ENCODE peak calls at places on chromosomes 3 and 15, in six cellular contexts. One of them, this sample, is unnamed.

GRCh38 chr3:48405971-48406370 is 23.9 kb downstream of the PLXNB1 start:
- DNase-seq in NB4: no peak
- DNase-seq in BJ: no peak
- DNase-seq in activated B cell treated with CpG ODN at 0.5 μM for 24 hours: no peak
- DNase-seq in upper lobe of right lung: no peak
- DNase-seq in A549: no peak
- DNase-seq in this sample: no peak

GRCh38 chr3:184260571-184261269 is 633 bp downstream of the CAMK2N2 start:
- DNase-seq in BJ: no peak
- DNase-seq in activated B cell treated with CpG ODN at 0.5 μM for 24 hours: no peak
- DNase-seq in NB4: peak
- DNase-seq in upper lobe of right lung: no peak
- DNase-seq in A549: no peak
- DNase-seq in this sample: no peak

GRCh38 chr15:60128000-60128376 is 123.9 kb downstream of the FOXB1 start:
- DNase-seq in BJ: no peak
- DNase-seq in A549: no peak
- DNase-seq in activated B cell treated with CpG ODN at 0.5 μM for 24 hours: no peak
- DNase-seq in NB4: no peak
- DNase-seq in upper lobe of right lung: no peak
- DNase-seq in this sample: no peak

GRCh38 chr3:52093751-52094525 is 37.6 kb upstream of the DUSP7 start:
- DNase-seq in BJ: no peak
- DNase-seq in activated B cell treated with CpG ODN at 0.5 μM for 24 hours: no peak
- DNase-seq in NB4: no peak
- DNase-seq in A549: no peak
- DNase-seq in upper lobe of right lung: peak
- DNase-seq in this sample: no peak

GRCh38 chr15:48766196-48766595 is 44.7 kb downstream of the CEP152 start:
- DNase-seq in activated B cell treated with CpG ODN at 0.5 μM for 24 hours: no peak
- DNase-seq in BJ: no peak
- DNase-seq in A549: no peak
- DNase-seq in NB4: no peak
- DNase-seq in upper lobe of right lung: no peak
- DNase-seq in this sample: no peak

GRCh38 chr15:64842099-64842940 is 605 bp downstream of the PLEKHO2 start:
- DNase-seq in activated B cell treated with CpG ODN at 0.5 μM for 24 hours: no peak
- DNase-seq in NB4: peak
- DNase-seq in A549: peak
- DNase-seq in BJ: no peak
- DNase-seq in upper lobe of right lung: no peak
- DNase-seq in this sample: no peak

GRCh38 chr3:151156618-151157216 is 46.3 kb downstream of the GPR171 start:
- DNase-seq in A549: peak
- DNase-seq in upper lobe of right lung: no peak
- DNase-seq in activated B cell treated with CpG ODN at 0.5 μM for 24 hours: no peak
- DNase-seq in NB4: peak
- DNase-seq in BJ: no peak
- DNase-seq in this sample: no peak

GRCh38 chr15:30043211-30043655 is 39.5 kb upstream of the GOLGA8J start:
- DNase-seq in BJ: no peak
- DNase-seq in A549: peak
- DNase-seq in upper lobe of right lung: no peak
- DNase-seq in NB4: no peak
- DNase-seq in activated B cell treated with CpG ODN at 0.5 μM for 24 hours: no peak
- DNase-seq in this sample: no peak

GRCh38 chr3:133763797-133764734 is 17.9 kb downstream of the TF start:
- DNase-seq in BJ: no peak
- DNase-seq in NB4: no peak
- DNase-seq in upper lobe of right lung: no peak
- DNase-seq in activated B cell treated with CpG ODN at 0.5 μM for 24 hours: no peak
- DNase-seq in A549: no peak
- DNase-seq in this sample: no peak

GRCh38 chr3:79551997-79552396 is 215.8 kb downstream of the ROBO1 start:
- DNase-seq in NB4: peak
- DNase-seq in activated B cell treated with CpG ODN at 0.5 μM for 24 hours: no peak
- DNase-seq in A549: no peak
- DNase-seq in upper lobe of right lung: no peak
- DNase-seq in BJ: no peak
- DNase-seq in this sample: no peak

GRCh38 chr15:70438776-70439175 is 324.6 kb downstream of the UACA start:
- DNase-seq in upper lobe of right lung: no peak
- DNase-seq in activated B cell treated with CpG ODN at 0.5 μM for 24 hours: no peak
- DNase-seq in BJ: no peak
- DNase-seq in A549: no peak
- DNase-seq in NB4: no peak
- DNase-seq in this sample: no peak

GRCh38 chr3:104080228-104080627 is 1286.5 kb upstream of the ALCAM start:
- DNase-seq in upper lobe of right lung: no peak
- DNase-seq in NB4: no peak
- DNase-seq in A549: no peak
- DNase-seq in BJ: no peak
- DNase-seq in activated B cell treated with CpG ODN at 0.5 μM for 24 hours: no peak
- DNase-seq in this sample: no peak

GRCh38 chr3:94936023-94936580 is 873.2 kb downstream of the NSUN3 start:
- DNase-seq in activated B cell treated with CpG ODN at 0.5 μM for 24 hours: no peak
- DNase-seq in NB4: no peak
- DNase-seq in BJ: no peak
- DNase-seq in A549: no peak
- DNase-seq in upper lobe of right lung: no peak
- DNase-seq in this sample: no peak

GRCh38 chr15:87268675-87269074 is 987.9 kb downstream of the NTRK3 start:
- DNase-seq in A549: no peak
- DNase-seq in activated B cell treated with CpG ODN at 0.5 μM for 24 hours: no peak
- DNase-seq in upper lobe of right lung: no peak
- DNase-seq in NB4: no peak
- DNase-seq in BJ: no peak
- DNase-seq in this sample: no peak

GRCh38 chr15:87263844-87264243 is 992.7 kb downstream of the NTRK3 start:
- DNase-seq in BJ: no peak
- DNase-seq in A549: no peak
- DNase-seq in activated B cell treated with CpG ODN at 0.5 μM for 24 hours: no peak
- DNase-seq in upper lobe of right lung: no peak
- DNase-seq in NB4: no peak
- DNase-seq in this sample: no peak

GRCh38 chr15:87267798-87268197 is 988.7 kb downstream of the NTRK3 start:
- DNase-seq in A549: no peak
- DNase-seq in activated B cell treated with CpG ODN at 0.5 μM for 24 hours: no peak
- DNase-seq in BJ: peak
- DNase-seq in upper lobe of right lung: no peak
- DNase-seq in NB4: no peak
- DNase-seq in this sample: no peak

GRCh38 chr15:87269566-87269965 is 987.0 kb downstream of the NTRK3 start:
- DNase-seq in activated B cell treated with CpG ODN at 0.5 μM for 24 hours: no peak
- DNase-seq in NB4: no peak
- DNase-seq in BJ: no peak
- DNase-seq in upper lobe of right lung: no peak
- DNase-seq in A549: no peak
- DNase-seq in this sample: no peak
- TF ChIP-seq CTCF in activated B cell treated with CpG ODN at 0.5 μM for 24 hours: no peak
- TF ChIP-seq CTCF in NB4: no peak
- TF ChIP-seq CTCF in BJ: no peak
- TF ChIP-seq CTCF in upper lobe of right lung: no peak
- TF ChIP-seq CTCF in A549: no peak
- TF ChIP-seq CTCF in this sample: no peak

GRCh38 chr15:66130496-66131014 is 123.0 kb downstream of the MEGF11 start:
- DNase-seq in upper lobe of right lung: no peak
- DNase-seq in A549: no peak
- DNase-seq in NB4: no peak
- DNase-seq in activated B cell treated with CpG ODN at 0.5 μM for 24 hours: no peak
- DNase-seq in BJ: no peak
- DNase-seq in this sample: no peak
- TF ChIP-seq CTCF in upper lobe of right lung: no peak
- TF ChIP-seq CTCF in A549: no peak
- TF ChIP-seq CTCF in NB4: no peak
- TF ChIP-seq CTCF in activated B cell treated with CpG ODN at 0.5 μM for 24 hours: no peak
- TF ChIP-seq CTCF in BJ: no peak
- TF ChIP-seq CTCF in this sample: no peak

DNA sequence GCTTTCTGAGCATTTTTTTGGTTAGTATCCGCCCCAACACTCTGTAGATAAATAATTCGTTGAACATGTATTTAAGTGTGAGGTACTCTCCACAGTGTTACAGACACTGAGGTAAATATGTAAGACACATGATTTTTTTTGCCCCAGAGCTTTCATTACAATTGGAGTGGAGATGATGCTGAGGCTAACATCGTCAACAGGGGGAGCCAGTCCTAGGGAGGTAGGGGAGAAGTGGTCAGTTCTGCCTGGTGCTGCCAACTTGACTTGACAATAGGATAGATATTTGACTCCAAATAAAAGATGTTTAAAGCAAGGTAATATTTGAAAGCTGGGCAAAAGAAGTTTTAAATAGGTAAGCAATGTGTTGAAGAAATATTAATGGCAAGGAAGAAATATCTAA is 295.7 kb downstream of the UNC13C start:
- DNase-seq in BJ: no peak
- DNase-seq in upper lobe of right lung: no peak
- DNase-seq in activated B cell treated with CpG ODN at 0.5 μM for 24 hours: no peak
- DNase-seq in NB4: peak
- DNase-seq in A549: no peak
- DNase-seq in this sample: no peak
- TF ChIP-seq CTCF in BJ: no peak
- TF ChIP-seq CTCF in upper lobe of right lung: peak
- TF ChIP-seq CTCF in activated B cell treated with CpG ODN at 0.5 μM for 24 hours: no peak
- TF ChIP-seq CTCF in NB4: peak
- TF ChIP-seq CTCF in A549: no peak
- TF ChIP-seq CTCF in this sample: peak

DNA sequence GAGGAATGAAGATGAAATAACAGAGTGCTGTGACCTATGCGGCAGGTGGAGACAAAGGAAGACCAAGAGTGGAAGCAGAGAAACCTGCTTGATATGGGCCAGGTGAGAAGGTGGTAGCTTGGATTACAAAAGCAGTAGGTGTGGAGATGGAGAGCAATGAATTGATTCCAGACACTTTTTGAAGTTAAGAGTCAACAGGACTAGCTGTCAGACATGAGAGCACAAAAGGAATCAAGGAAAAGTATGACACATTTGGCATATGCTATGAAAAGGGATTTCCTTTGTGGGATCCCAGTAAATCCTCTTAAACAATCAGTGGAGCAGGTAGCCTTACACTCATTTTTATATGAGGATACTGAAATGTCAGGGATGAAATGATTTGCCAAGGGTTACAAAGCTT is 160.5 kb downstream of the GREM1 start:
- DNase-seq in NB4: no peak
- DNase-seq in activated B cell treated with CpG ODN at 0.5 μM for 24 hours: no peak
- DNase-seq in upper lobe of right lung: no peak
- DNase-seq in BJ: no peak
- DNase-seq in A549: no peak
- DNase-seq in this sample: no peak
- TF ChIP-seq CTCF in NB4: no peak
- TF ChIP-seq CTCF in activated B cell treated with CpG ODN at 0.5 μM for 24 hours: no peak
- TF ChIP-seq CTCF in upper lobe of right lung: no peak
- TF ChIP-seq CTCF in BJ: no peak
- TF ChIP-seq CTCF in A549: no peak
- TF ChIP-seq CTCF in this sample: no peak

DNA sequence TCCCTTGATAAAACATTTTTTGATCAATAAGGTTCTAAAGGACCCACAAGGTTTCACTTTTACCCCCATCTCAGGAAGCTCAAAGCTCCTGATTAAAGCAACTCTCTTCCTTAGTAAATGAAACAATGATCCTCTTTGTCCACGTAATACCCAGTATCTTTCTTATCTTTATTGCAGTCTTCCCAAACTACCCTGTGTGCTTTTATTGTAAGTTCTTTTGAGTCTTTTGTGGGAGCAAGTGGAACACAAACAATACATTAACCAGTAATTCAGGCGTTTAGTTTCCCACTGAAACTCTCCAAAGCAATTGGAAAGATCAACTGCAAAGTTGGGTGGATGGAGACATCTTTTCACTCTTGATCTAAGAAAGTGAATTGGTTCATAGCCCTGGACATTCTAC is 240.0 kb downstream of the ZNF621 start:
- DNase-seq in BJ: no peak
- DNase-seq in A549: no peak
- DNase-seq in activated B cell treated with CpG ODN at 0.5 μM for 24 hours: no peak
- DNase-seq in NB4: no peak
- DNase-seq in upper lobe of right lung: no peak
- DNase-seq in this sample: no peak
- TF ChIP-seq CTCF in BJ: no peak
- TF ChIP-seq CTCF in A549: no peak
- TF ChIP-seq CTCF in activated B cell treated with CpG ODN at 0.5 μM for 24 hours: no peak
- TF ChIP-seq CTCF in NB4: no peak
- TF ChIP-seq CTCF in upper lobe of right lung: no peak
- TF ChIP-seq CTCF in this sample: no peak

DNA sequence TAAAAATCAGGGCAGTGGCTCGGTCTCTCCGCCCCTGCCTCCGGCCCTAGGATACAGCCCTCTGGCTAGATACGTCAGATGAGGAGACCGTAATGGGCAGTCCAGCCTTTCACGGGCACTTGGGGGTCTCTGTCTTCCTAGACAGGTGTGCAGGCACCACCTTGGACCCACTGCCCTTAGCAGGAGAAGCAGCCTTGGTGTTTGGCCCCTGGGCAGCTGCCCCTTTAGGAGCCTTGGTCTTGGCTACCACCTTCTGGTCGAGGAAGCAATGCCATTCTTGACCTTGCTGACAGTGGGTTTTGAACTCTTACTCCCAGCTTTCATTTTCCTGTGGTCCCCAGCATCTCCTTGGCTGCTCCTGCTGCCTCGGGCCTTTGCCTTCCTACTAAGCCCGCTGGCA is 149.7 kb upstream of the FRMD4B start:
- DNase-seq in A549: no peak
- DNase-seq in NB4: no peak
- DNase-seq in activated B cell treated with CpG ODN at 0.5 μM for 24 hours: no peak
- DNase-seq in BJ: no peak
- DNase-seq in upper lobe of right lung: no peak
- DNase-seq in this sample: peak
- TF ChIP-seq CTCF in A549: no peak
- TF ChIP-seq CTCF in NB4: no peak
- TF ChIP-seq CTCF in activated B cell treated with CpG ODN at 0.5 μM for 24 hours: no peak
- TF ChIP-seq CTCF in BJ: no peak
- TF ChIP-seq CTCF in upper lobe of right lung: no peak
- TF ChIP-seq CTCF in this sample: peak

GRCh38 chr3:122024800-122025199 is 2.8 kb upstream of the ILDR1 start:
- DNase-seq in BJ: no peak
- DNase-seq in A549: no peak
- DNase-seq in NB4: no peak
- DNase-seq in upper lobe of right lung: no peak
- DNase-seq in activated B cell treated with CpG ODN at 0.5 μM for 24 hours: no peak
- DNase-seq in this sample: no peak

GRCh38 chr3:122021037-122021436 is 1.0 kb downstream of the ILDR1 start:
- DNase-seq in NB4: no peak
- DNase-seq in A549: no peak
- DNase-seq in BJ: no peak
- DNase-seq in activated B cell treated with CpG ODN at 0.5 μM for 24 hours: no peak
- DNase-seq in upper lobe of right lung: no peak
- DNase-seq in this sample: no peak

GRCh38 chr3:122021811-122022401 is at the start of gene ILDR1:
- DNase-seq in BJ: no peak
- DNase-seq in NB4: no peak
- DNase-seq in activated B cell treated with CpG ODN at 0.5 μM for 24 hours: peak
- DNase-seq in upper lobe of right lung: peak
- DNase-seq in A549: peak
- DNase-seq in this sample: peak

GRCh38 chr3:122025296-122025695 is 3.2 kb upstream of the ILDR1 start:
- DNase-seq in activated B cell treated with CpG ODN at 0.5 μM for 24 hours: no peak
- DNase-seq in BJ: no peak
- DNase-seq in upper lobe of right lung: no peak
- DNase-seq in NB4: no peak
- DNase-seq in A549: no peak
- DNase-seq in this sample: no peak

GRCh38 chr3:122023335-122023734 is 1.3 kb upstream of the ILDR1 start:
- DNase-seq in upper lobe of right lung: no peak
- DNase-seq in BJ: no peak
- DNase-seq in NB4: no peak
- DNase-seq in activated B cell treated with CpG ODN at 0.5 μM for 24 hours: no peak
- DNase-seq in A549: no peak
- DNase-seq in this sample: no peak
- TF ChIP-seq CTCF in upper lobe of right lung: no peak
- TF ChIP-seq CTCF in BJ: no peak
- TF ChIP-seq CTCF in NB4: no peak
- TF ChIP-seq CTCF in activated B cell treated with CpG ODN at 0.5 μM for 24 hours: no peak
- TF ChIP-seq CTCF in A549: no peak
- TF ChIP-seq CTCF in this sample: peak

This sample was measured in H9.